ENCODE peak calls at places on chromosomes 1 and 21, in six cellular contexts. One of them, this sample, is unnamed. For H3K4me1, the result is how much of the 10 kb centered on the place peaks cover.

GRCh38 chr1:163875214-163875926 is 553.6 kb downstream of the NUF2 start:
- DNase-seq in breast epithelium: no peak
- DNase-seq in adrenal gland: peak
- DNase-seq in K562: no peak
- DNase-seq in prostate gland: no peak
- DNase-seq in uterus: peak
- DNase-seq in this sample: peak

GRCh38 chr1:41806472-41807155 is 112.1 kb downstream of the HIVEP3 start:
- DNase-seq in breast epithelium: no peak
- DNase-seq in adrenal gland: no peak
- DNase-seq in K562: peak
- DNase-seq in prostate gland: no peak
- DNase-seq in uterus: no peak
- DNase-seq in this sample: no peak

GRCh38 chr21:35343046-35343816 is 294.1 kb upstream of the RUNX1 start:
- DNase-seq in breast epithelium: no peak
- DNase-seq in adrenal gland: no peak
- DNase-seq in K562: no peak
- DNase-seq in prostate gland: no peak
- DNase-seq in uterus: no peak
- DNase-seq in this sample: no peak

GRCh38 chr1:233025156-233025555 is 74.7 kb downstream of the NTPCR start:
- DNase-seq in breast epithelium: peak
- DNase-seq in adrenal gland: peak
- DNase-seq in K562: no peak
- DNase-seq in prostate gland: peak
- DNase-seq in uterus: no peak
- DNase-seq in this sample: peak

GRCh38 chr21:36860736-36861594 is 105.5 kb downstream of the HLCS start:
- DNase-seq in breast epithelium: no peak
- DNase-seq in adrenal gland: no peak
- DNase-seq in K562: peak
- DNase-seq in prostate gland: no peak
- DNase-seq in uterus: no peak
- DNase-seq in this sample: peak

GRCh38 chr1:21898326-21899155 is 38.6 kb downstream of the HSPG2 start:
- DNase-seq in breast epithelium: no peak
- DNase-seq in adrenal gland: peak
- DNase-seq in K562: no peak
- DNase-seq in prostate gland: no peak
- DNase-seq in uterus: no peak
- DNase-seq in this sample: no peak

GRCh38 chr1:121516279-121516967 is 331.6 kb downstream of the SRGAP2C start:
- DNase-seq in breast epithelium: no peak
- DNase-seq in adrenal gland: peak
- DNase-seq in K562: no peak
- DNase-seq in prostate gland: no peak
- DNase-seq in uterus: no peak
- DNase-seq in this sample: no peak

GRCh38 chr1:210828996-210829596 is 304.9 kb downstream of the KCNH1 start:
- DNase-seq in breast epithelium: no peak
- DNase-seq in adrenal gland: no peak
- DNase-seq in K562: no peak
- DNase-seq in prostate gland: no peak
- DNase-seq in uterus: no peak
- DNase-seq in this sample: no peak

GRCh38 chr1:228370941-228371740 is 35.5 kb downstream of the TRIM11 start:
- DNase-seq in breast epithelium: no peak
- DNase-seq in adrenal gland: peak
- DNase-seq in K562: no peak
- DNase-seq in prostate gland: no peak
- DNase-seq in uterus: no peak
- DNase-seq in this sample: peak

GRCh38 chr1:46413596-46413985 is 19.5 kb downstream of the FAAH start:
- DNase-seq in breast epithelium: no peak
- DNase-seq in adrenal gland: no peak
- DNase-seq in K562: peak
- DNase-seq in prostate gland: no peak
- DNase-seq in uterus: no peak
- DNase-seq in this sample: no peak

GRCh38 chr1:185439727-185440415 is 122.8 kb upstream of the IVNS1ABP start:
- DNase-seq in breast epithelium: no peak
- DNase-seq in adrenal gland: peak
- DNase-seq in K562: no peak
- DNase-seq in prostate gland: no peak
- DNase-seq in uterus: no peak
- DNase-seq in this sample: no peak

GRCh38 chr1:97271906-97272788 is 550.6 kb downstream of the PTBP2 start:
- DNase-seq in breast epithelium: no peak
- DNase-seq in adrenal gland: no peak
- DNase-seq in K562: no peak
- DNase-seq in prostate gland: no peak
- DNase-seq in uterus: no peak
- DNase-seq in this sample: no peak

GRCh38 chr1:154866257-154866994 is 3.7 kb downstream of the KCNN3 start:
- DNase-seq in breast epithelium: no peak
- DNase-seq in adrenal gland: no peak
- DNase-seq in K562: no peak
- DNase-seq in prostate gland: no peak
- DNase-seq in uterus: no peak
- DNase-seq in this sample: no peak

GRCh38 chr1:111738436-111739221 is 566 bp downstream of the INKA2 start:
- DNase-seq in breast epithelium: peak
- DNase-seq in adrenal gland: peak
- DNase-seq in K562: peak
- DNase-seq in prostate gland: peak
- DNase-seq in uterus: peak
- DNase-seq in this sample: peak
- TF ChIP-seq POLR2A in breast epithelium: peak
- TF ChIP-seq POLR2A in adrenal gland: no peak
- TF ChIP-seq POLR2A in K562: no peak
- TF ChIP-seq POLR2A in prostate gland: peak
- TF ChIP-seq POLR2A in uterus: peak
- TF ChIP-seq POLR2A in this sample: no peak

DNA sequence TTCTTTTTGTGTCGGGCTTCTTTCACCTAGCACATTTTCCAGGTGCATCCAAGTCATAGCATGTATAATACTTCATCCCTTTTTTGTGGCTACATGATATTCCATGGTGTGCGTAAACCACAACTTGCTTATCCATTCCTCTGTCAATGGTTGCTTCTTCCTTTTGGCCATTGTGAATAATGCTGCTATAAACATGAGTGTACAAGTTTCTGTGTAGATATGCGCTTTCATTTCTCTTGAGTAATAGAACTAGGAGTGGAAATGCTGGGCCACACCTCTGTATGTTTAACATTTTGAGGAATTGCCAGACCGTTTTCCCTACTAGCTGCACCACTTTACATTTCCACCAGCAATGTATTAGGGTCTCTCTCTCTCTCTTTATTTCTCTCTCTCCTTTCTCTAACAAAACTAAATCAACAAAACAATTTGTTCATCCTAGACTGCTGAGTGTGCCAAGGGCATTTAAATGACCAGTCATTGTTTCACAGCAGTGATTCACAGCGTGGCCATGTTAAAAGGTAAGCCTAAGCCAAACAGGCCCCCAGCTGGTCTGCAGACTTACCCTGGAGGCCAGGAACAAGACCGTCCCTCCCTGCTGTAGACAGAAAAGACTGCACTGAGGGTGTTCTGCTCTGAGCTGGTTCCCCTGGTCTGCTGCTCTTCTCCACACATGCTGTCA is 53.2 kb upstream of the LYST start:
- DNase-seq in breast epithelium: no peak
- DNase-seq in adrenal gland: no peak
- DNase-seq in K562: no peak
- DNase-seq in prostate gland: no peak
- DNase-seq in uterus: no peak
- DNase-seq in this sample: no peak
- H3K4me1 ChIP-seq in breast epithelium: under half
- H3K4me1 ChIP-seq in adrenal gland: under half
- H3K4me1 ChIP-seq in K562: under half
- H3K4me1 ChIP-seq in prostate gland: under half
- H3K4me1 ChIP-seq in uterus: under half
- H3K4me1 ChIP-seq in this sample: under half

DNA sequence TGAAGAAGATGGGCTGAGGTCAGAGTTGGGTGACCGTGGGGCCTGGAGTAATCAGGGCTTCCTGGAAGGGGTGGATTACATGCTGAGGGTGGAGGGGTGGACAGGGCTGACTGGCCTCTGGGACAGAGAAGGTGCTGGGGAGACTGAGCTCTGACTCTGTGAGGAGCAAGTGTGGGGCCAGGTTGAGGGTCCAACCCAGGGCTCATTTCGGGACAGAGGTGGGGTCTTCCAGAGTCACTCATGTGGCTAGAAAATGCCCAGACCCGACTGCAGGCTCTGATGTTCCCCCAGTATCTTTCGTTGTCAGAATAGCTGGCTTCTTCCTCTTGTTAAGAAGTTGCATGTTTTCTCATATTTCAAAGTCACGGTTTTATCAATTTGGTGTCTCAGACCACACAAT is 311.8 kb downstream of the PTPRU start:
- DNase-seq in breast epithelium: no peak
- DNase-seq in adrenal gland: no peak
- DNase-seq in K562: no peak
- DNase-seq in prostate gland: no peak
- DNase-seq in uterus: no peak
- DNase-seq in this sample: no peak
- H3K4me3 ChIP-seq in breast epithelium: no peak
- H3K4me3 ChIP-seq in adrenal gland: no peak
- H3K4me3 ChIP-seq in K562: no peak
- H3K4me3 ChIP-seq in prostate gland: no peak
- H3K4me3 ChIP-seq in uterus: no peak
- H3K4me3 ChIP-seq in this sample: no peak

GRCh38 chr1:151346082-151346768 is 827 bp downstream of the RFX5 start:
- DNase-seq in breast epithelium: no peak
- DNase-seq in adrenal gland: no peak
- DNase-seq in K562: no peak
- DNase-seq in prostate gland: no peak
- DNase-seq in uterus: no peak
- DNase-seq in this sample: no peak

GRCh38 chr1:151343587-151343986 is 3.5 kb downstream of the RFX5 start:
- DNase-seq in breast epithelium: no peak
- DNase-seq in adrenal gland: no peak
- DNase-seq in K562: no peak
- DNase-seq in prostate gland: no peak
- DNase-seq in uterus: no peak
- DNase-seq in this sample: no peak

GRCh38 chr1:151347523-151348246 is 633 bp upstream of the RFX5 start:
- DNase-seq in breast epithelium: no peak
- DNase-seq in adrenal gland: no peak
- DNase-seq in K562: no peak
- DNase-seq in prostate gland: no peak
- DNase-seq in uterus: no peak
- DNase-seq in this sample: no peak

GRCh38 chr1:151342562-151342961 is 4.5 kb downstream of the RFX5 start:
- DNase-seq in breast epithelium: no peak
- DNase-seq in adrenal gland: no peak
- DNase-seq in K562: no peak
- DNase-seq in prostate gland: no peak
- DNase-seq in uterus: no peak
- DNase-seq in this sample: no peak

GRCh38 chr1:151346769-151347522 is at the start of gene RFX5:
- DNase-seq in breast epithelium: peak
- DNase-seq in adrenal gland: peak
- DNase-seq in K562: peak
- DNase-seq in prostate gland: peak
- DNase-seq in uterus: peak
- DNase-seq in this sample: peak
- TF ChIP-seq POLR2A in breast epithelium: peak
- TF ChIP-seq POLR2A in adrenal gland: peak
- TF ChIP-seq POLR2A in K562: peak
- TF ChIP-seq POLR2A in prostate gland: no peak
- TF ChIP-seq POLR2A in uterus: peak
- TF ChIP-seq POLR2A in this sample: peak

GRCh38 chr21:45487161-45487806 is 55.0 kb downstream of the SLC19A1 start:
- DNase-seq in breast epithelium: no peak
- DNase-seq in adrenal gland: no peak
- DNase-seq in K562: no peak
- DNase-seq in prostate gland: no peak
- DNase-seq in uterus: no peak
- DNase-seq in this sample: no peak
- H3K4me1 ChIP-seq in breast epithelium: under half
- H3K4me1 ChIP-seq in adrenal gland: under half
- H3K4me1 ChIP-seq in K562: half or more
- H3K4me1 ChIP-seq in prostate gland: under half
- H3K4me1 ChIP-seq in uterus: under half
- H3K4me1 ChIP-seq in this sample: under half

GRCh38 chr21:38649120-38649519 is 150.8 kb upstream of the ERG start:
- DNase-seq in breast epithelium: no peak
- DNase-seq in adrenal gland: no peak
- DNase-seq in K562: no peak
- DNase-seq in prostate gland: no peak
- DNase-seq in uterus: no peak
- DNase-seq in this sample: no peak

GRCh38 chr21:38643404-38644023 is 145.2 kb upstream of the ERG start:
- DNase-seq in breast epithelium: no peak
- DNase-seq in adrenal gland: no peak
- DNase-seq in K562: no peak
- DNase-seq in prostate gland: no peak
- DNase-seq in uterus: no peak
- DNase-seq in this sample: no peak

GRCh38 chr21:38645282-38645681 is 147.0 kb upstream of the ERG start:
- DNase-seq in breast epithelium: no peak
- DNase-seq in adrenal gland: no peak
- DNase-seq in K562: no peak
- DNase-seq in prostate gland: no peak
- DNase-seq in uterus: no peak
- DNase-seq in this sample: no peak

GRCh38 chr21:38651570-38651969 is 153.3 kb upstream of the ERG start:
- DNase-seq in breast epithelium: no peak
- DNase-seq in adrenal gland: no peak
- DNase-seq in K562: no peak
- DNase-seq in prostate gland: no peak
- DNase-seq in uterus: no peak
- DNase-seq in this sample: no peak

GRCh38 chr21:38646213-38646837 is 148.0 kb upstream of the ERG start:
- DNase-seq in breast epithelium: no peak
- DNase-seq in adrenal gland: no peak
- DNase-seq in K562: no peak
- DNase-seq in prostate gland: no peak
- DNase-seq in uterus: no peak
- DNase-seq in this sample: no peak
- H3K4me3 ChIP-seq in breast epithelium: no peak
- H3K4me3 ChIP-seq in adrenal gland: no peak
- H3K4me3 ChIP-seq in K562: no peak
- H3K4me3 ChIP-seq in prostate gland: no peak
- H3K4me3 ChIP-seq in uterus: no peak
- H3K4me3 ChIP-seq in this sample: no peak